ENCODE peak calls at places on chromosomes 13 and 19, in four cellular contexts. E, V, J and W are unnamed samples.

GRCh38 chr19:11979527-11979926 is 14.7 kb downstream of the ZNF763 start:
- DNase-seq in E (no peak), V (no peak), J (no peak), W (no peak)

GRCh38 chr19:16569609-16570320 is 2.5 kb downstream of the SLC35E1 start:
- DNase-seq in E (no peak), V (no peak), J (no peak), W (no peak)

GRCh38 chr19:6015841-6016545 is 38.1 kb upstream of the RANBP3 start:
- DNase-seq in E (no peak), V (no peak), J (no peak), W (no peak)

GRCh38 chr13:80214521-80214941 is 126.4 kb downstream of the SPRY2 start:
- DNase-seq in E (no peak), V (no peak), J (no peak), W (peak)

GRCh38 chr13:113506025-113506685 is 15.6 kb upstream of the DCUN1D2 start:
- DNase-seq in E (no peak), V (no peak), J (no peak), W (no peak)

GRCh38 chr19:14977128-14977527 is 2.5 kb downstream of the SLC1A6 start:
- DNase-seq in E (no peak), V (no peak), J (no peak), W (no peak)

GRCh38 chr19:50994129-50994528 is 7.3 kb downstream of the KLK8 start:
- DNase-seq in E (no peak), V (no peak), J (no peak), W (no peak)

GRCh38 chr13:113179374-113180230 is 21.2 kb downstream of the PROZ start:
- DNase-seq in E (no peak), V (no peak), J (no peak), W (no peak)

GRCh38 chr13:20190481-20191310 is 2.0 kb downstream of the GJB2 start:
- DNase-seq in E (no peak), V (no peak), J (no peak), W (peak)

GRCh38 chr19:45141203-45141900 is 19.4 kb downstream of the NKPD1 start:
- DNase-seq in E (no peak), V (no peak), J (no peak), W (no peak)

GRCh38 chr13:49436890-49437289 is 7.0 kb downstream of the CAB39L start:
- DNase-seq in E (no peak), V (no peak), J (no peak), W (no peak)

GRCh38 chr13:110915874-110916670 is 1.2 kb upstream of the ANKRD10 start:
- DNase-seq in E (peak), V (no peak), J (no peak), W (no peak)

GRCh38 chr13:40562975-40563349 is 103.5 kb downstream of the FOXO1 start:
- DNase-seq in E (no peak), V (no peak), J (no peak), W (no peak)

GRCh38 chr19:44696939-44697669 is 1.8 kb upstream of the CEACAM16 start:
- DNase-seq in E (no peak), V (no peak), J (no peak), W (no peak)

GRCh38 chr13:109010912-109011311 is 381.5 kb downstream of the MYO16 start:
- DNase-seq in E (no peak), V (no peak), J (no peak), W (no peak)

GRCh38 chr13:111049791-111050538 is 65.1 kb upstream of the ARHGEF7 start:
- DNase-seq in E (no peak), V (no peak), J (no peak), W (no peak)

GRCh38 chr13:32254416-32254815 is 60.7 kb downstream of the ZAR1L start:
- DNase-seq in E (no peak), V (no peak), J (no peak), W (no peak)

GRCh38 chr19:9673912-9674668 is 810 bp downstream of the ZNF562 start:
- DNase-seq in E (no peak), V (no peak), J (peak), W (no peak)

GRCh38 chr13:57624565-57625435 is 6.7 kb upstream of the PCDH17 start:
- DNase-seq in E (no peak), V (no peak), J (no peak), W (no peak)

GRCh38 chr13:95926231-95926630 is 127.0 kb downstream of the UGGT2 start:
- DNase-seq in E (no peak), V (no peak), J (no peak), W (no peak)

GRCh38 chr19:51919606-51920005 is 7.7 kb upstream of the ZNF613 start:
- DNase-seq in E (no peak), V (no peak), J (no peak), W (no peak)

GRCh38 chr19:12695090-12695489 is 1.3 kb downstream of the FBXW9 start:
- DNase-seq in E (no peak), V (no peak), J (no peak), W (no peak)

GRCh38 chr13:47545630-47546029 is 455.4 kb downstream of the SUCLA2 start:
- DNase-seq in E (no peak), V (no peak), J (no peak), W (no peak)

GRCh38 chr13:71254384-71254783 is 612.6 kb downstream of the DACH1 start:
- DNase-seq in E (no peak), V (no peak), J (no peak), W (no peak)

GRCh38 chr13:32426981-32427851 is 714 bp downstream of the N4BP2L1 start:
- DNase-seq in E (peak), V (peak), J (peak), W (no peak)

GRCh38 chr13:73324842-73325241 is 266.0 kb downstream of the KLF5 start:
- DNase-seq in E (no peak), V (no peak), J (no peak), W (no peak)

GRCh38 chr13:41426047-41426446 is 31.3 kb upstream of the RGCC start:
- DNase-seq in E (no peak), V (no peak), J (no peak), W (no peak)

GRCh38 chr19:290539-291521 is at the start of gene PLPP2:
- DNase-seq in E (no peak), V (no peak), J (no peak), W (no peak)